ENCODE peak calls at places on chromosomes 12 and 14, in four cellular contexts. R is T-helper 1 cell, C is endothelial cell, Z is activated gamma-delta T cell treated with Interleukin-2 at 50 U/mL for 16 hours. W is an unnamed sample.

GRCh38 chr12:129186952-129187351 is 333.7 kb downstream of the GLT1D1 start:
- DNase-seq in R (no peak), C (no peak), Z (no peak), W (no peak)

GRCh38 chr14:63475761-63476160 is 67.4 kb downstream of the PPP2R5E start:
- DNase-seq in R (no peak), C (no peak), Z (no peak), W (no peak)

GRCh38 chr14:104863923-104864266 is 1.2 kb upstream of the CEP170B start:
- DNase-seq in R (no peak), C (no peak), Z (no peak), W (no peak)

GRCh38 chr14:101010293-101010692 is 106.8 kb upstream of the RTL1 start:
- DNase-seq in R (no peak), C (no peak), Z (no peak), W (no peak)

GRCh38 chr14:25396128-25396527 is 346.2 kb upstream of the STXBP6 start:
- DNase-seq in R (no peak), C (no peak), Z (no peak), W (no peak)

GRCh38 chr14:77177623-77178185 is 3.9 kb upstream of the TMEM63C start:
- DNase-seq in R (no peak), C (no peak), Z (no peak), W (no peak)

GRCh38 chr12:52370906-52371608 is 3.8 kb upstream of the KRT85 start:
- DNase-seq in R (no peak), C (no peak), Z (no peak), W (no peak)

GRCh38 chr12:6262211-6262610 is 48.3 kb upstream of the PLEKHG6 start:
- DNase-seq in R (no peak), C (no peak), Z (no peak), W (no peak)

GRCh38 chr12:116282371-116283286 is 5.1 kb upstream of the MED13L start:
- DNase-seq in R (no peak), C (no peak), Z (no peak), W (no peak)

GRCh38 chr12:19710811-19711793 is 271.8 kb downstream of the AEBP2 start:
- DNase-seq in R (no peak), C (no peak), Z (no peak), W (no peak)

GRCh38 chr12:17971850-17972249 is 118.1 kb downstream of the RERGL start:
- DNase-seq in R (no peak), C (no peak), Z (no peak), W (no peak)

GRCh38 chr12:15543347-15543746 is 221.0 kb downstream of the PTPRO start:
- DNase-seq in R (no peak), C (no peak), Z (no peak), W (no peak)

GRCh38 chr12:24915501-24915900 is 33.4 kb downstream of the BCAT1 start:
- DNase-seq in R (no peak), C (no peak), Z (no peak), W (no peak)

GRCh38 chr14:94303111-94303510 is 10.0 kb upstream of the SERPINA10 start:
- DNase-seq in R (no peak), C (no peak), Z (no peak), W (no peak)

GRCh38 chr12:92047058-92047826 is 98.4 kb downstream of the BTG1 start:
- DNase-seq in R (no peak), C (no peak), Z (no peak), W (peak)

GRCh38 chr12:68861890-68862289 is 53.9 kb downstream of the MDM2 start:
- DNase-seq in R (no peak), C (no peak), Z (no peak), W (no peak)

GRCh38 chr14:105738638-105739037 is 212.3 kb downstream of the TMEM121 start:
- DNase-seq in R (no peak), C (no peak), Z (no peak), W (no peak)

GRCh38 chr12:94074970-94075695 is 73.2 kb upstream of the PLXNC1 start:
- DNase-seq in R (no peak), C (peak), Z (no peak), W (peak)

GRCh38 chr12:81245458-81245857 is 167.6 kb downstream of the ACSS3 start:
- DNase-seq in R (no peak), C (no peak), Z (no peak), W (no peak)

GRCh38 chr12:34151019-34151418 is 128.7 kb downstream of the ALG10 start:
- DNase-seq in R (no peak), C (no peak), Z (no peak), W (no peak)

GRCh38 chr14:78202976-78203375 is 32.8 kb downstream of the NRXN3 start:
- DNase-seq in R (no peak), C (no peak), Z (no peak), W (no peak)

GRCh38 chr14:86430807-86431206 is 900.9 kb downstream of the FLRT2 start:
- DNase-seq in R (no peak), C (no peak), Z (no peak), W (no peak)

GRCh38 chr12:111429760-111430417 is 24.2 kb downstream of the SH2B3 start:
- DNase-seq in R (peak), C (no peak), Z (peak), W (peak)

GRCh38 chr14:105999361-106000028 is 473.1 kb downstream of the TMEM121 start:
- DNase-seq in R (peak), C (no peak), Z (peak), W (peak)

GRCh38 chr12:129467289-129467688 is 436.5 kb downstream of the TMEM132D start:
- DNase-seq in R (no peak), C (no peak), Z (no peak), W (no peak)

GRCh38 chr12:98037401-98038140 is 477.8 kb upstream of the TMPO start:
- DNase-seq in R (no peak), C (no peak), Z (no peak), W (no peak)

GRCh38 chr12:78035913-78036658 is 205.4 kb downstream of the NAV3 start:
- DNase-seq in R (no peak), C (peak), Z (no peak), W (no peak)

GRCh38 chr14:29763342-29763858 is 164.2 kb downstream of the PRKD1 start:
- DNase-seq in R (no peak), C (no peak), Z (no peak), W (no peak)

GRCh38 chr12:67411562-67411961 is 142.4 kb downstream of the CAND1 start:
- DNase-seq in R (no peak), C (no peak), Z (no peak), W (no peak)

GRCh38 chr14:95313707-95314106 is 6.0 kb downstream of the CLMN start:
- DNase-seq in R (no peak), C (no peak), Z (no peak), W (no peak)

GRCh38 chr14:22276913-22277816 is 311.9 kb downstream of the DAD1 start:
- DNase-seq in R (no peak), C (no peak), Z (no peak), W (no peak)

GRCh38 chr12:119659289-119659897 is 8.5 kb upstream of the PRKAB1 start:
- DNase-seq in R (peak), C (peak), Z (peak), W (peak)

GRCh38 chr12:6141048-6141447 is 16.6 kb upstream of the VWF start:
- DNase-seq in R (no peak), C (no peak), Z (peak), W (peak)

GRCh38 chr12:49983892-49984291 is 11.1 kb downstream of the AQP6 start:
- DNase-seq in R (no peak), C (no peak), Z (no peak), W (no peak)